ENCODE peak calls at places on chromosome 14, in eight cellular contexts. One of them, this sample, is unnamed.

GRCh38 chr14:77099425-77100167 is 1.5 kb downstream of the CIPC start:
- DNase-seq in glutamatergic neuron: no peak
- DNase-seq in T-helper 9 cell: no peak
- DNase-seq in hypothalamus: no peak
- DNase-seq in neural crest cell: no peak
- DNase-seq in GM20000: no peak
- DNase-seq in activated CD8-positive, alpha-beta memory T cell treated with anti-CD3 and anti-CD28 coated beads, Interleukin-2, amount 50 U/mL, for 4 hours: no peak
- DNase-seq in HEK293T: peak
- DNase-seq in this sample: no peak

GRCh38 chr14:85516239-85517112 is 13.5 kb upstream of the FLRT2 start:
- DNase-seq in T-helper 9 cell: no peak
- DNase-seq in neural crest cell: no peak
- DNase-seq in hypothalamus: no peak
- DNase-seq in glutamatergic neuron: no peak
- DNase-seq in HEK293T: no peak
- DNase-seq in GM20000: no peak
- DNase-seq in activated CD8-positive, alpha-beta memory T cell treated with anti-CD3 and anti-CD28 coated beads, Interleukin-2, amount 50 U/mL, for 4 hours: no peak
- DNase-seq in this sample: no peak

GRCh38 chr14:99181246-99181645 is 90.8 kb downstream of the BCL11B start:
- DNase-seq in activated CD8-positive, alpha-beta memory T cell treated with anti-CD3 and anti-CD28 coated beads, Interleukin-2, amount 50 U/mL, for 4 hours: no peak
- DNase-seq in glutamatergic neuron: no peak
- DNase-seq in T-helper 9 cell: no peak
- DNase-seq in hypothalamus: no peak
- DNase-seq in GM20000: no peak
- DNase-seq in HEK293T: no peak
- DNase-seq in neural crest cell: no peak
- DNase-seq in this sample: no peak

GRCh38 chr14:54182419-54183040 is 214.3 kb upstream of the CDKN3 start:
- DNase-seq in neural crest cell: no peak
- DNase-seq in T-helper 9 cell: no peak
- DNase-seq in HEK293T: no peak
- DNase-seq in GM20000: no peak
- DNase-seq in activated CD8-positive, alpha-beta memory T cell treated with anti-CD3 and anti-CD28 coated beads, Interleukin-2, amount 50 U/mL, for 4 hours: no peak
- DNase-seq in hypothalamus: no peak
- DNase-seq in glutamatergic neuron: no peak
- DNase-seq in this sample: no peak

GRCh38 chr14:68715032-68715924 is 77.6 kb downstream of the ZFP36L1 start:
- DNase-seq in HEK293T: no peak
- DNase-seq in glutamatergic neuron: no peak
- DNase-seq in hypothalamus: no peak
- DNase-seq in activated CD8-positive, alpha-beta memory T cell treated with anti-CD3 and anti-CD28 coated beads, Interleukin-2, amount 50 U/mL, for 4 hours: no peak
- DNase-seq in neural crest cell: no peak
- DNase-seq in T-helper 9 cell: no peak
- DNase-seq in GM20000: no peak
- DNase-seq in this sample: no peak

GRCh38 chr14:102588821-102589220 is 3.6 kb upstream of the RCOR1 start:
- DNase-seq in neural crest cell: no peak
- DNase-seq in T-helper 9 cell: no peak
- DNase-seq in hypothalamus: no peak
- DNase-seq in activated CD8-positive, alpha-beta memory T cell treated with anti-CD3 and anti-CD28 coated beads, Interleukin-2, amount 50 U/mL, for 4 hours: no peak
- DNase-seq in HEK293T: no peak
- DNase-seq in GM20000: no peak
- DNase-seq in glutamatergic neuron: no peak
- DNase-seq in this sample: no peak

GRCh38 chr14:50839048-50839447 is 8.1 kb upstream of the NIN start:
- DNase-seq in activated CD8-positive, alpha-beta memory T cell treated with anti-CD3 and anti-CD28 coated beads, Interleukin-2, amount 50 U/mL, for 4 hours: no peak
- DNase-seq in glutamatergic neuron: no peak
- DNase-seq in T-helper 9 cell: no peak
- DNase-seq in neural crest cell: no peak
- DNase-seq in HEK293T: no peak
- DNase-seq in GM20000: no peak
- DNase-seq in hypothalamus: no peak
- DNase-seq in this sample: no peak

GRCh38 chr14:102532204-102532658 is 22.7 kb upstream of the ANKRD9 start:
- DNase-seq in neural crest cell: no peak
- DNase-seq in glutamatergic neuron: no peak
- DNase-seq in T-helper 9 cell: no peak
- DNase-seq in GM20000: no peak
- DNase-seq in activated CD8-positive, alpha-beta memory T cell treated with anti-CD3 and anti-CD28 coated beads, Interleukin-2, amount 50 U/mL, for 4 hours: no peak
- DNase-seq in hypothalamus: no peak
- DNase-seq in HEK293T: no peak
- DNase-seq in this sample: no peak

GRCh38 chr14:99075061-99075460 is 196.9 kb downstream of the BCL11B start:
- DNase-seq in HEK293T: no peak
- DNase-seq in T-helper 9 cell: no peak
- DNase-seq in neural crest cell: no peak
- DNase-seq in hypothalamus: no peak
- DNase-seq in activated CD8-positive, alpha-beta memory T cell treated with anti-CD3 and anti-CD28 coated beads, Interleukin-2, amount 50 U/mL, for 4 hours: no peak
- DNase-seq in glutamatergic neuron: no peak
- DNase-seq in GM20000: no peak
- DNase-seq in this sample: no peak

GRCh38 chr14:99481745-99482099 is 513 bp downstream of the CCNK start:
- DNase-seq in T-helper 9 cell: no peak
- DNase-seq in GM20000: no peak
- DNase-seq in HEK293T: no peak
- DNase-seq in activated CD8-positive, alpha-beta memory T cell treated with anti-CD3 and anti-CD28 coated beads, Interleukin-2, amount 50 U/mL, for 4 hours: no peak
- DNase-seq in hypothalamus: no peak
- DNase-seq in neural crest cell: no peak
- DNase-seq in glutamatergic neuron: no peak
- DNase-seq in this sample: no peak

GRCh38 chr14:66403183-66403582 is 83.0 kb upstream of the CCDC196 start:
- DNase-seq in HEK293T: peak
- DNase-seq in hypothalamus: no peak
- DNase-seq in T-helper 9 cell: no peak
- DNase-seq in activated CD8-positive, alpha-beta memory T cell treated with anti-CD3 and anti-CD28 coated beads, Interleukin-2, amount 50 U/mL, for 4 hours: no peak
- DNase-seq in neural crest cell: no peak
- DNase-seq in glutamatergic neuron: no peak
- DNase-seq in GM20000: peak
- DNase-seq in this sample: no peak

GRCh38 chr14:98466807-98467206 is 805.2 kb downstream of the BCL11B start:
- DNase-seq in HEK293T: no peak
- DNase-seq in glutamatergic neuron: no peak
- DNase-seq in hypothalamus: no peak
- DNase-seq in GM20000: no peak
- DNase-seq in neural crest cell: no peak
- DNase-seq in activated CD8-positive, alpha-beta memory T cell treated with anti-CD3 and anti-CD28 coated beads, Interleukin-2, amount 50 U/mL, for 4 hours: no peak
- DNase-seq in T-helper 9 cell: no peak
- DNase-seq in this sample: no peak

This sample was measured in T-helper 17 cell.